ENCODE peak calls at places on chromosomes 7 and 10, in nine cellular contexts. One of them, this sample, is unnamed.

GRCh38 chr10:18473424-18474110 is 177.8 kb downstream of the NSUN6 start:
- DNase-seq in skeletal muscle cell: no peak
- DNase-seq in kidney: no peak
- DNase-seq in HFFc6: no peak
- DNase-seq in stimulated activated CD4-positive, alpha-beta T cell treated with anti-CD3 and anti-CD28 coated beads, Interleukin-4, amount 100 ng/mL, for 24 hours: no peak
- DNase-seq in iris pigment epithelial cell: peak
- DNase-seq in GM20000: no peak
- DNase-seq in activated CD4-positive, alpha-beta memory T cell treated with anti-CD3 and anti-CD28 coated beads, Interleukin-2, amount 10 ng/mL, durations not matched to agents 7 days and 5 days: no peak
- DNase-seq in dorsolateral prefrontal cortex: no peak
- DNase-seq in this sample: no peak

GRCh38 chr7:35729061-35729783 is 34.3 kb upstream of the HERPUD2 start:
- DNase-seq in skeletal muscle cell: no peak
- DNase-seq in kidney: no peak
- DNase-seq in HFFc6: no peak
- DNase-seq in stimulated activated CD4-positive, alpha-beta T cell treated with anti-CD3 and anti-CD28 coated beads, Interleukin-4, amount 100 ng/mL, for 24 hours: peak
- DNase-seq in iris pigment epithelial cell: no peak
- DNase-seq in GM20000: peak
- DNase-seq in activated CD4-positive, alpha-beta memory T cell treated with anti-CD3 and anti-CD28 coated beads, Interleukin-2, amount 10 ng/mL, durations not matched to agents 7 days and 5 days: peak
- DNase-seq in dorsolateral prefrontal cortex: peak
- DNase-seq in this sample: no peak

GRCh38 chr10:124829447-124830115 is 28.0 kb downstream of the ABRAXAS2 start:
- DNase-seq in skeletal muscle cell: no peak
- DNase-seq in kidney: no peak
- DNase-seq in HFFc6: no peak
- DNase-seq in stimulated activated CD4-positive, alpha-beta T cell treated with anti-CD3 and anti-CD28 coated beads, Interleukin-4, amount 100 ng/mL, for 24 hours: no peak
- DNase-seq in iris pigment epithelial cell: no peak
- DNase-seq in GM20000: no peak
- DNase-seq in activated CD4-positive, alpha-beta memory T cell treated with anti-CD3 and anti-CD28 coated beads, Interleukin-2, amount 10 ng/mL, durations not matched to agents 7 days and 5 days: no peak
- DNase-seq in dorsolateral prefrontal cortex: no peak
- DNase-seq in this sample: no peak

GRCh38 chr7:135768467-135768866 is 19.9 kb upstream of the FAM180A start:
- DNase-seq in skeletal muscle cell: no peak
- DNase-seq in kidney: no peak
- DNase-seq in HFFc6: no peak
- DNase-seq in stimulated activated CD4-positive, alpha-beta T cell treated with anti-CD3 and anti-CD28 coated beads, Interleukin-4, amount 100 ng/mL, for 24 hours: no peak
- DNase-seq in iris pigment epithelial cell: no peak
- DNase-seq in GM20000: no peak
- DNase-seq in activated CD4-positive, alpha-beta memory T cell treated with anti-CD3 and anti-CD28 coated beads, Interleukin-2, amount 10 ng/mL, durations not matched to agents 7 days and 5 days: no peak
- DNase-seq in dorsolateral prefrontal cortex: no peak
- DNase-seq in this sample: no peak

GRCh38 chr10:21125471-21126228 is 228.5 kb upstream of the NEBL start:
- DNase-seq in skeletal muscle cell: no peak
- DNase-seq in kidney: no peak
- DNase-seq in HFFc6: no peak
- DNase-seq in stimulated activated CD4-positive, alpha-beta T cell treated with anti-CD3 and anti-CD28 coated beads, Interleukin-4, amount 100 ng/mL, for 24 hours: no peak
- DNase-seq in iris pigment epithelial cell: no peak
- DNase-seq in GM20000: no peak
- DNase-seq in activated CD4-positive, alpha-beta memory T cell treated with anti-CD3 and anti-CD28 coated beads, Interleukin-2, amount 10 ng/mL, durations not matched to agents 7 days and 5 days: no peak
- DNase-seq in dorsolateral prefrontal cortex: no peak
- DNase-seq in this sample: no peak

GRCh38 chr7:151925446-151926335 is 30.6 kb upstream of the GALNTL5 start:
- DNase-seq in skeletal muscle cell: no peak
- DNase-seq in kidney: peak
- DNase-seq in HFFc6: no peak
- DNase-seq in stimulated activated CD4-positive, alpha-beta T cell treated with anti-CD3 and anti-CD28 coated beads, Interleukin-4, amount 100 ng/mL, for 24 hours: no peak
- DNase-seq in iris pigment epithelial cell: no peak
- DNase-seq in GM20000: peak
- DNase-seq in activated CD4-positive, alpha-beta memory T cell treated with anti-CD3 and anti-CD28 coated beads, Interleukin-2, amount 10 ng/mL, durations not matched to agents 7 days and 5 days: no peak
- DNase-seq in dorsolateral prefrontal cortex: peak
- DNase-seq in this sample: no peak

GRCh38 chr7:3461923-3462322 is 160.9 kb downstream of the SDK1 start:
- DNase-seq in skeletal muscle cell: no peak
- DNase-seq in kidney: no peak
- DNase-seq in HFFc6: no peak
- DNase-seq in stimulated activated CD4-positive, alpha-beta T cell treated with anti-CD3 and anti-CD28 coated beads, Interleukin-4, amount 100 ng/mL, for 24 hours: peak
- DNase-seq in iris pigment epithelial cell: no peak
- DNase-seq in GM20000: no peak
- DNase-seq in activated CD4-positive, alpha-beta memory T cell treated with anti-CD3 and anti-CD28 coated beads, Interleukin-2, amount 10 ng/mL, durations not matched to agents 7 days and 5 days: peak
- DNase-seq in dorsolateral prefrontal cortex: no peak
- DNase-seq in this sample: no peak

GRCh38 chr7:21903074-21903786 is 42.5 kb downstream of the CDCA7L start:
- DNase-seq in skeletal muscle cell: peak
- DNase-seq in kidney: no peak
- DNase-seq in HFFc6: no peak
- DNase-seq in stimulated activated CD4-positive, alpha-beta T cell treated with anti-CD3 and anti-CD28 coated beads, Interleukin-4, amount 100 ng/mL, for 24 hours: no peak
- DNase-seq in iris pigment epithelial cell: peak
- DNase-seq in GM20000: no peak
- DNase-seq in activated CD4-positive, alpha-beta memory T cell treated with anti-CD3 and anti-CD28 coated beads, Interleukin-2, amount 10 ng/mL, durations not matched to agents 7 days and 5 days: no peak
- DNase-seq in dorsolateral prefrontal cortex: no peak
- DNase-seq in this sample: no peak

GRCh38 chr10:119461923-119462322 is 80.6 kb downstream of the RGS10 start:
- DNase-seq in skeletal muscle cell: no peak
- DNase-seq in kidney: peak
- DNase-seq in HFFc6: no peak
- DNase-seq in stimulated activated CD4-positive, alpha-beta T cell treated with anti-CD3 and anti-CD28 coated beads, Interleukin-4, amount 100 ng/mL, for 24 hours: no peak
- DNase-seq in iris pigment epithelial cell: no peak
- DNase-seq in GM20000: peak
- DNase-seq in activated CD4-positive, alpha-beta memory T cell treated with anti-CD3 and anti-CD28 coated beads, Interleukin-2, amount 10 ng/mL, durations not matched to agents 7 days and 5 days: no peak
- DNase-seq in dorsolateral prefrontal cortex: no peak
- DNase-seq in this sample: no peak

GRCh38 chr10:88728107-88728763 is 22.2 kb downstream of the LIPK start:
- DNase-seq in skeletal muscle cell: no peak
- DNase-seq in kidney: peak
- DNase-seq in HFFc6: no peak
- DNase-seq in stimulated activated CD4-positive, alpha-beta T cell treated with anti-CD3 and anti-CD28 coated beads, Interleukin-4, amount 100 ng/mL, for 24 hours: peak
- DNase-seq in iris pigment epithelial cell: peak
- DNase-seq in GM20000: no peak
- DNase-seq in activated CD4-positive, alpha-beta memory T cell treated with anti-CD3 and anti-CD28 coated beads, Interleukin-2, amount 10 ng/mL, durations not matched to agents 7 days and 5 days: peak
- DNase-seq in dorsolateral prefrontal cortex: no peak
- DNase-seq in this sample: peak

GRCh38 chr10:131211556-131211955 is 100.0 kb downstream of the TCERG1L start:
- DNase-seq in skeletal muscle cell: no peak
- DNase-seq in kidney: peak
- DNase-seq in HFFc6: no peak
- DNase-seq in stimulated activated CD4-positive, alpha-beta T cell treated with anti-CD3 and anti-CD28 coated beads, Interleukin-4, amount 100 ng/mL, for 24 hours: no peak
- DNase-seq in iris pigment epithelial cell: no peak
- DNase-seq in GM20000: no peak
- DNase-seq in activated CD4-positive, alpha-beta memory T cell treated with anti-CD3 and anti-CD28 coated beads, Interleukin-2, amount 10 ng/mL, durations not matched to agents 7 days and 5 days: no peak
- DNase-seq in dorsolateral prefrontal cortex: peak
- DNase-seq in this sample: no peak

GRCh38 chr10:88209231-88209630 is 345.8 kb downstream of the PTEN start:
- DNase-seq in skeletal muscle cell: no peak
- DNase-seq in kidney: no peak
- DNase-seq in HFFc6: no peak
- DNase-seq in stimulated activated CD4-positive, alpha-beta T cell treated with anti-CD3 and anti-CD28 coated beads, Interleukin-4, amount 100 ng/mL, for 24 hours: no peak
- DNase-seq in iris pigment epithelial cell: no peak
- DNase-seq in GM20000: no peak
- DNase-seq in activated CD4-positive, alpha-beta memory T cell treated with anti-CD3 and anti-CD28 coated beads, Interleukin-2, amount 10 ng/mL, durations not matched to agents 7 days and 5 days: no peak
- DNase-seq in dorsolateral prefrontal cortex: no peak
- DNase-seq in this sample: no peak

GRCh38 chr10:117226813-117227451 is 14.0 kb upstream of the SLC18A2 start:
- DNase-seq in skeletal muscle cell: no peak
- DNase-seq in kidney: no peak
- DNase-seq in HFFc6: peak
- DNase-seq in stimulated activated CD4-positive, alpha-beta T cell treated with anti-CD3 and anti-CD28 coated beads, Interleukin-4, amount 100 ng/mL, for 24 hours: no peak
- DNase-seq in iris pigment epithelial cell: peak
- DNase-seq in GM20000: peak
- DNase-seq in activated CD4-positive, alpha-beta memory T cell treated with anti-CD3 and anti-CD28 coated beads, Interleukin-2, amount 10 ng/mL, durations not matched to agents 7 days and 5 days: no peak
- DNase-seq in dorsolateral prefrontal cortex: no peak
- DNase-seq in this sample: no peak

GRCh38 chr10:33353334-33353733 is 18.9 kb upstream of the NRP1 start:
- DNase-seq in skeletal muscle cell: no peak
- DNase-seq in kidney: no peak
- DNase-seq in HFFc6: no peak
- DNase-seq in stimulated activated CD4-positive, alpha-beta T cell treated with anti-CD3 and anti-CD28 coated beads, Interleukin-4, amount 100 ng/mL, for 24 hours: no peak
- DNase-seq in iris pigment epithelial cell: no peak
- DNase-seq in GM20000: no peak
- DNase-seq in activated CD4-positive, alpha-beta memory T cell treated with anti-CD3 and anti-CD28 coated beads, Interleukin-2, amount 10 ng/mL, durations not matched to agents 7 days and 5 days: no peak
- DNase-seq in dorsolateral prefrontal cortex: no peak
- DNase-seq in this sample: no peak

GRCh38 chr7:19587291-19587690 is 121.5 kb downstream of the POLR1F start:
- DNase-seq in skeletal muscle cell: no peak
- DNase-seq in kidney: no peak
- DNase-seq in HFFc6: no peak
- DNase-seq in stimulated activated CD4-positive, alpha-beta T cell treated with anti-CD3 and anti-CD28 coated beads, Interleukin-4, amount 100 ng/mL, for 24 hours: no peak
- DNase-seq in iris pigment epithelial cell: peak
- DNase-seq in GM20000: no peak
- DNase-seq in activated CD4-positive, alpha-beta memory T cell treated with anti-CD3 and anti-CD28 coated beads, Interleukin-2, amount 10 ng/mL, durations not matched to agents 7 days and 5 days: no peak
- DNase-seq in dorsolateral prefrontal cortex: no peak
- DNase-seq in this sample: no peak

GRCh38 chr7:103447073-103447960 is 1.3 kb upstream of the SLC26A5 start:
- DNase-seq in skeletal muscle cell: peak
- DNase-seq in kidney: no peak
- DNase-seq in HFFc6: peak
- DNase-seq in stimulated activated CD4-positive, alpha-beta T cell treated with anti-CD3 and anti-CD28 coated beads, Interleukin-4, amount 100 ng/mL, for 24 hours: peak
- DNase-seq in iris pigment epithelial cell: peak
- DNase-seq in GM20000: peak
- DNase-seq in activated CD4-positive, alpha-beta memory T cell treated with anti-CD3 and anti-CD28 coated beads, Interleukin-2, amount 10 ng/mL, durations not matched to agents 7 days and 5 days: peak
- DNase-seq in dorsolateral prefrontal cortex: no peak
- DNase-seq in this sample: peak

GRCh38 chr10:49310901-49311561 is 12.1 kb downstream of the C10orf71 start:
- DNase-seq in skeletal muscle cell: no peak
- DNase-seq in kidney: no peak
- DNase-seq in HFFc6: no peak
- DNase-seq in stimulated activated CD4-positive, alpha-beta T cell treated with anti-CD3 and anti-CD28 coated beads, Interleukin-4, amount 100 ng/mL, for 24 hours: no peak
- DNase-seq in iris pigment epithelial cell: no peak
- DNase-seq in GM20000: no peak
- DNase-seq in activated CD4-positive, alpha-beta memory T cell treated with anti-CD3 and anti-CD28 coated beads, Interleukin-2, amount 10 ng/mL, durations not matched to agents 7 days and 5 days: no peak
- DNase-seq in dorsolateral prefrontal cortex: no peak
- DNase-seq in this sample: no peak

GRCh38 chr7:36605261-36605660 is 119.0 kb downstream of the AOAH start:
- DNase-seq in skeletal muscle cell: no peak
- DNase-seq in kidney: no peak
- DNase-seq in HFFc6: no peak
- DNase-seq in stimulated activated CD4-positive, alpha-beta T cell treated with anti-CD3 and anti-CD28 coated beads, Interleukin-4, amount 100 ng/mL, for 24 hours: no peak
- DNase-seq in iris pigment epithelial cell: peak
- DNase-seq in GM20000: no peak
- DNase-seq in activated CD4-positive, alpha-beta memory T cell treated with anti-CD3 and anti-CD28 coated beads, Interleukin-2, amount 10 ng/mL, durations not matched to agents 7 days and 5 days: no peak
- DNase-seq in dorsolateral prefrontal cortex: no peak
- DNase-seq in this sample: no peak

GRCh38 chr7:108459922-108460551 is 3.8 kb upstream of the NRCAM start:
- DNase-seq in skeletal muscle cell: no peak
- DNase-seq in kidney: no peak
- DNase-seq in HFFc6: no peak
- DNase-seq in stimulated activated CD4-positive, alpha-beta T cell treated with anti-CD3 and anti-CD28 coated beads, Interleukin-4, amount 100 ng/mL, for 24 hours: no peak
- DNase-seq in iris pigment epithelial cell: no peak
- DNase-seq in GM20000: peak
- DNase-seq in activated CD4-positive, alpha-beta memory T cell treated with anti-CD3 and anti-CD28 coated beads, Interleukin-2, amount 10 ng/mL, durations not matched to agents 7 days and 5 days: no peak
- DNase-seq in dorsolateral prefrontal cortex: no peak
- DNase-seq in this sample: no peak

GRCh38 chr7:139358541-139359365 is 941 bp upstream of the LUC7L2 start:
- DNase-seq in skeletal muscle cell: no peak
- DNase-seq in kidney: no peak
- DNase-seq in HFFc6: no peak
- DNase-seq in stimulated activated CD4-positive, alpha-beta T cell treated with anti-CD3 and anti-CD28 coated beads, Interleukin-4, amount 100 ng/mL, for 24 hours: peak
- DNase-seq in iris pigment epithelial cell: no peak
- DNase-seq in GM20000: no peak
- DNase-seq in activated CD4-positive, alpha-beta memory T cell treated with anti-CD3 and anti-CD28 coated beads, Interleukin-2, amount 10 ng/mL, durations not matched to agents 7 days and 5 days: peak
- DNase-seq in dorsolateral prefrontal cortex: no peak
- DNase-seq in this sample: no peak

GRCh38 chr10:24277771-24278518 is 69.0 kb downstream of the KIAA1217 start:
- DNase-seq in skeletal muscle cell: no peak
- DNase-seq in kidney: no peak
- DNase-seq in HFFc6: no peak
- DNase-seq in stimulated activated CD4-positive, alpha-beta T cell treated with anti-CD3 and anti-CD28 coated beads, Interleukin-4, amount 100 ng/mL, for 24 hours: no peak
- DNase-seq in iris pigment epithelial cell: peak
- DNase-seq in GM20000: no peak
- DNase-seq in activated CD4-positive, alpha-beta memory T cell treated with anti-CD3 and anti-CD28 coated beads, Interleukin-2, amount 10 ng/mL, durations not matched to agents 7 days and 5 days: no peak
- DNase-seq in dorsolateral prefrontal cortex: no peak
- DNase-seq in this sample: no peak

GRCh38 chr10:112585052-112585451 is 138.0 kb downstream of the VTI1A start:
- DNase-seq in skeletal muscle cell: no peak
- DNase-seq in kidney: no peak
- DNase-seq in HFFc6: peak
- DNase-seq in stimulated activated CD4-positive, alpha-beta T cell treated with anti-CD3 and anti-CD28 coated beads, Interleukin-4, amount 100 ng/mL, for 24 hours: no peak
- DNase-seq in iris pigment epithelial cell: peak
- DNase-seq in GM20000: no peak
- DNase-seq in activated CD4-positive, alpha-beta memory T cell treated with anti-CD3 and anti-CD28 coated beads, Interleukin-2, amount 10 ng/mL, durations not matched to agents 7 days and 5 days: no peak
- DNase-seq in dorsolateral prefrontal cortex: peak
- DNase-seq in this sample: no peak

GRCh38 chr7:127474457-127474856 is 81.9 kb upstream of the ZNF800 start:
- DNase-seq in skeletal muscle cell: no peak
- DNase-seq in kidney: no peak
- DNase-seq in HFFc6: no peak
- DNase-seq in stimulated activated CD4-positive, alpha-beta T cell treated with anti-CD3 and anti-CD28 coated beads, Interleukin-4, amount 100 ng/mL, for 24 hours: no peak
- DNase-seq in iris pigment epithelial cell: peak
- DNase-seq in GM20000: no peak
- DNase-seq in activated CD4-positive, alpha-beta memory T cell treated with anti-CD3 and anti-CD28 coated beads, Interleukin-2, amount 10 ng/mL, durations not matched to agents 7 days and 5 days: no peak
- DNase-seq in dorsolateral prefrontal cortex: no peak
- DNase-seq in this sample: no peak

GRCh38 chr10:28072573-28072972 is 73.7 kb upstream of the ODAD2 start:
- DNase-seq in skeletal muscle cell: no peak
- DNase-seq in kidney: no peak
- DNase-seq in HFFc6: peak
- DNase-seq in stimulated activated CD4-positive, alpha-beta T cell treated with anti-CD3 and anti-CD28 coated beads, Interleukin-4, amount 100 ng/mL, for 24 hours: no peak
- DNase-seq in iris pigment epithelial cell: no peak
- DNase-seq in GM20000: no peak
- DNase-seq in activated CD4-positive, alpha-beta memory T cell treated with anti-CD3 and anti-CD28 coated beads, Interleukin-2, amount 10 ng/mL, durations not matched to agents 7 days and 5 days: no peak
- DNase-seq in dorsolateral prefrontal cortex: no peak
- DNase-seq in this sample: no peak

GRCh38 chr7:31249671-31250070 is 90.9 kb downstream of the NEUROD6 start:
- DNase-seq in skeletal muscle cell: no peak
- DNase-seq in kidney: no peak
- DNase-seq in HFFc6: no peak
- DNase-seq in stimulated activated CD4-positive, alpha-beta T cell treated with anti-CD3 and anti-CD28 coated beads, Interleukin-4, amount 100 ng/mL, for 24 hours: no peak
- DNase-seq in iris pigment epithelial cell: no peak
- DNase-seq in GM20000: no peak
- DNase-seq in activated CD4-positive, alpha-beta memory T cell treated with anti-CD3 and anti-CD28 coated beads, Interleukin-2, amount 10 ng/mL, durations not matched to agents 7 days and 5 days: no peak
- DNase-seq in dorsolateral prefrontal cortex: peak
- DNase-seq in this sample: no peak

GRCh38 chr7:23570592-23571200 is 26.5 kb upstream of the CCDC126 start:
- DNase-seq in skeletal muscle cell: peak
- DNase-seq in kidney: peak
- DNase-seq in HFFc6: peak
- DNase-seq in stimulated activated CD4-positive, alpha-beta T cell treated with anti-CD3 and anti-CD28 coated beads, Interleukin-4, amount 100 ng/mL, for 24 hours: peak
- DNase-seq in iris pigment epithelial cell: peak
- DNase-seq in GM20000: peak
- DNase-seq in activated CD4-positive, alpha-beta memory T cell treated with anti-CD3 and anti-CD28 coated beads, Interleukin-2, amount 10 ng/mL, durations not matched to agents 7 days and 5 days: peak
- DNase-seq in dorsolateral prefrontal cortex: peak
- DNase-seq in this sample: peak

GRCh38 chr10:30509508-30509907 is 75.5 kb downstream of the MAP3K8 start:
- DNase-seq in skeletal muscle cell: no peak
- DNase-seq in kidney: no peak
- DNase-seq in HFFc6: no peak
- DNase-seq in stimulated activated CD4-positive, alpha-beta T cell treated with anti-CD3 and anti-CD28 coated beads, Interleukin-4, amount 100 ng/mL, for 24 hours: no peak
- DNase-seq in iris pigment epithelial cell: no peak
- DNase-seq in GM20000: no peak
- DNase-seq in activated CD4-positive, alpha-beta memory T cell treated with anti-CD3 and anti-CD28 coated beads, Interleukin-2, amount 10 ng/mL, durations not matched to agents 7 days and 5 days: no peak
- DNase-seq in dorsolateral prefrontal cortex: no peak
- DNase-seq in this sample: no peak

GRCh38 chr7:2645274-2645868 is 13.6 kb downstream of the TTYH3 start:
- DNase-seq in skeletal muscle cell: no peak
- DNase-seq in kidney: no peak
- DNase-seq in HFFc6: no peak
- DNase-seq in stimulated activated CD4-positive, alpha-beta T cell treated with anti-CD3 and anti-CD28 coated beads, Interleukin-4, amount 100 ng/mL, for 24 hours: peak
- DNase-seq in iris pigment epithelial cell: no peak
- DNase-seq in GM20000: peak
- DNase-seq in activated CD4-positive, alpha-beta memory T cell treated with anti-CD3 and anti-CD28 coated beads, Interleukin-2, amount 10 ng/mL, durations not matched to agents 7 days and 5 days: peak
- DNase-seq in dorsolateral prefrontal cortex: no peak
- DNase-seq in this sample: no peak

This sample was measured in nephron progenitor cell.